ENCODE peak calls at places on chromosome 9, in six cellular contexts. One of them, this sample, is unnamed.

GRCh38 chr9:124818431-124819281 is 34.6 kb upstream of the WDR38 start:
- DNase-seq in EH: peak
- DNase-seq in activated naive CD8-positive, alpha-beta T cell treated with anti-CD3 and anti-CD28 coated beads for 36 hours: peak
- DNase-seq in stimulated activated CD8-positive, alpha-beta memory T cell treated with anti-CD3 and anti-CD28 coated beads, Interleukin-15, amount 100 ng/mL, for 24 hours: no peak
- DNase-seq in fibroblast of pulmonary artery: no peak
- DNase-seq in central memory CD4-positive, alpha-beta T cell: no peak
- DNase-seq in this sample: peak

GRCh38 chr9:68733021-68733405 is 28.0 kb downstream of the PIP5K1B start:
- DNase-seq in EH: no peak
- DNase-seq in activated naive CD8-positive, alpha-beta T cell treated with anti-CD3 and anti-CD28 coated beads for 36 hours: no peak
- DNase-seq in stimulated activated CD8-positive, alpha-beta memory T cell treated with anti-CD3 and anti-CD28 coated beads, Interleukin-15, amount 100 ng/mL, for 24 hours: no peak
- DNase-seq in fibroblast of pulmonary artery: no peak
- DNase-seq in central memory CD4-positive, alpha-beta T cell: no peak
- DNase-seq in this sample: no peak

GRCh38 chr9:112945620-112946208 is 55.0 kb upstream of the SLC46A2 start:
- DNase-seq in EH: no peak
- DNase-seq in activated naive CD8-positive, alpha-beta T cell treated with anti-CD3 and anti-CD28 coated beads for 36 hours: peak
- DNase-seq in stimulated activated CD8-positive, alpha-beta memory T cell treated with anti-CD3 and anti-CD28 coated beads, Interleukin-15, amount 100 ng/mL, for 24 hours: no peak
- DNase-seq in fibroblast of pulmonary artery: no peak
- DNase-seq in central memory CD4-positive, alpha-beta T cell: no peak
- DNase-seq in this sample: no peak

GRCh38 chr9:10371824-10372223 is 241.0 kb downstream of the PTPRD start:
- DNase-seq in EH: no peak
- DNase-seq in activated naive CD8-positive, alpha-beta T cell treated with anti-CD3 and anti-CD28 coated beads for 36 hours: no peak
- DNase-seq in stimulated activated CD8-positive, alpha-beta memory T cell treated with anti-CD3 and anti-CD28 coated beads, Interleukin-15, amount 100 ng/mL, for 24 hours: no peak
- DNase-seq in fibroblast of pulmonary artery: no peak
- DNase-seq in central memory CD4-positive, alpha-beta T cell: no peak
- DNase-seq in this sample: no peak

GRCh38 chr9:116123171-116123570 is 30.4 kb upstream of the PAPPA start:
- DNase-seq in EH: no peak
- DNase-seq in activated naive CD8-positive, alpha-beta T cell treated with anti-CD3 and anti-CD28 coated beads for 36 hours: no peak
- DNase-seq in stimulated activated CD8-positive, alpha-beta memory T cell treated with anti-CD3 and anti-CD28 coated beads, Interleukin-15, amount 100 ng/mL, for 24 hours: no peak
- DNase-seq in fibroblast of pulmonary artery: no peak
- DNase-seq in central memory CD4-positive, alpha-beta T cell: no peak
- DNase-seq in this sample: no peak

GRCh38 chr9:90827181-90827866 is 25.7 kb downstream of the SYK start:
- DNase-seq in EH: no peak
- DNase-seq in activated naive CD8-positive, alpha-beta T cell treated with anti-CD3 and anti-CD28 coated beads for 36 hours: no peak
- DNase-seq in stimulated activated CD8-positive, alpha-beta memory T cell treated with anti-CD3 and anti-CD28 coated beads, Interleukin-15, amount 100 ng/mL, for 24 hours: no peak
- DNase-seq in fibroblast of pulmonary artery: no peak
- DNase-seq in central memory CD4-positive, alpha-beta T cell: no peak
- DNase-seq in this sample: no peak

GRCh38 chr9:121607434-121608248 is 43.8 kb upstream of the DAB2IP start:
- DNase-seq in EH: peak
- DNase-seq in activated naive CD8-positive, alpha-beta T cell treated with anti-CD3 and anti-CD28 coated beads for 36 hours: no peak
- DNase-seq in stimulated activated CD8-positive, alpha-beta memory T cell treated with anti-CD3 and anti-CD28 coated beads, Interleukin-15, amount 100 ng/mL, for 24 hours: no peak
- DNase-seq in fibroblast of pulmonary artery: peak
- DNase-seq in central memory CD4-positive, alpha-beta T cell: no peak
- DNase-seq in this sample: no peak

GRCh38 chr9:120934271-120934670 is 7.7 kb upstream of the TRAF1 start:
- DNase-seq in EH: peak
- DNase-seq in activated naive CD8-positive, alpha-beta T cell treated with anti-CD3 and anti-CD28 coated beads for 36 hours: no peak
- DNase-seq in stimulated activated CD8-positive, alpha-beta memory T cell treated with anti-CD3 and anti-CD28 coated beads, Interleukin-15, amount 100 ng/mL, for 24 hours: no peak
- DNase-seq in fibroblast of pulmonary artery: no peak
- DNase-seq in central memory CD4-positive, alpha-beta T cell: no peak
- DNase-seq in this sample: no peak

GRCh38 chr9:137325791-137326190 is 23.7 kb upstream of the NRARP start:
- DNase-seq in EH: no peak
- DNase-seq in activated naive CD8-positive, alpha-beta T cell treated with anti-CD3 and anti-CD28 coated beads for 36 hours: no peak
- DNase-seq in stimulated activated CD8-positive, alpha-beta memory T cell treated with anti-CD3 and anti-CD28 coated beads, Interleukin-15, amount 100 ng/mL, for 24 hours: no peak
- DNase-seq in fibroblast of pulmonary artery: no peak
- DNase-seq in central memory CD4-positive, alpha-beta T cell: no peak
- DNase-seq in this sample: no peak

GRCh38 chr9:16915126-16915831 is 44.8 kb upstream of the BNC2 start:
- DNase-seq in EH: no peak
- DNase-seq in activated naive CD8-positive, alpha-beta T cell treated with anti-CD3 and anti-CD28 coated beads for 36 hours: no peak
- DNase-seq in stimulated activated CD8-positive, alpha-beta memory T cell treated with anti-CD3 and anti-CD28 coated beads, Interleukin-15, amount 100 ng/mL, for 24 hours: no peak
- DNase-seq in fibroblast of pulmonary artery: no peak
- DNase-seq in central memory CD4-positive, alpha-beta T cell: no peak
- DNase-seq in this sample: no peak

GRCh38 chr9:87179556-87180340 is 232.4 kb upstream of the GAS1 start:
- DNase-seq in EH: peak
- DNase-seq in activated naive CD8-positive, alpha-beta T cell treated with anti-CD3 and anti-CD28 coated beads for 36 hours: no peak
- DNase-seq in stimulated activated CD8-positive, alpha-beta memory T cell treated with anti-CD3 and anti-CD28 coated beads, Interleukin-15, amount 100 ng/mL, for 24 hours: no peak
- DNase-seq in fibroblast of pulmonary artery: no peak
- DNase-seq in central memory CD4-positive, alpha-beta T cell: no peak
- DNase-seq in this sample: no peak

GRCh38 chr9:88494983-88495721 is 39.8 kb upstream of the NXNL2 start:
- DNase-seq in EH: no peak
- DNase-seq in activated naive CD8-positive, alpha-beta T cell treated with anti-CD3 and anti-CD28 coated beads for 36 hours: no peak
- DNase-seq in stimulated activated CD8-positive, alpha-beta memory T cell treated with anti-CD3 and anti-CD28 coated beads, Interleukin-15, amount 100 ng/mL, for 24 hours: no peak
- DNase-seq in fibroblast of pulmonary artery: no peak
- DNase-seq in central memory CD4-positive, alpha-beta T cell: no peak
- DNase-seq in this sample: no peak

GRCh38 chr9:16475996-16476395 is 394.5 kb downstream of the BNC2 start:
- DNase-seq in EH: peak
- DNase-seq in activated naive CD8-positive, alpha-beta T cell treated with anti-CD3 and anti-CD28 coated beads for 36 hours: no peak
- DNase-seq in stimulated activated CD8-positive, alpha-beta memory T cell treated with anti-CD3 and anti-CD28 coated beads, Interleukin-15, amount 100 ng/mL, for 24 hours: no peak
- DNase-seq in fibroblast of pulmonary artery: no peak
- DNase-seq in central memory CD4-positive, alpha-beta T cell: no peak
- DNase-seq in this sample: no peak

GRCh38 chr9:137294091-137294683 is 7.9 kb downstream of the NRARP start:
- DNase-seq in EH: peak
- DNase-seq in activated naive CD8-positive, alpha-beta T cell treated with anti-CD3 and anti-CD28 coated beads for 36 hours: peak
- DNase-seq in stimulated activated CD8-positive, alpha-beta memory T cell treated with anti-CD3 and anti-CD28 coated beads, Interleukin-15, amount 100 ng/mL, for 24 hours: no peak
- DNase-seq in fibroblast of pulmonary artery: peak
- DNase-seq in central memory CD4-positive, alpha-beta T cell: no peak
- DNase-seq in this sample: peak

GRCh38 chr9:106859957-106860715 is 2.8 kb upstream of the ZNF462 start:
- DNase-seq in EH: peak
- DNase-seq in activated naive CD8-positive, alpha-beta T cell treated with anti-CD3 and anti-CD28 coated beads for 36 hours: no peak
- DNase-seq in stimulated activated CD8-positive, alpha-beta memory T cell treated with anti-CD3 and anti-CD28 coated beads, Interleukin-15, amount 100 ng/mL, for 24 hours: no peak
- DNase-seq in fibroblast of pulmonary artery: peak
- DNase-seq in central memory CD4-positive, alpha-beta T cell: no peak
- DNase-seq in this sample: no peak

GRCh38 chr9:114583776-114584175 is 3.8 kb upstream of the ATP6V1G1 start:
- DNase-seq in EH: no peak
- DNase-seq in activated naive CD8-positive, alpha-beta T cell treated with anti-CD3 and anti-CD28 coated beads for 36 hours: no peak
- DNase-seq in stimulated activated CD8-positive, alpha-beta memory T cell treated with anti-CD3 and anti-CD28 coated beads, Interleukin-15, amount 100 ng/mL, for 24 hours: no peak
- DNase-seq in fibroblast of pulmonary artery: no peak
- DNase-seq in central memory CD4-positive, alpha-beta T cell: no peak
- DNase-seq in this sample: no peak

GRCh38 chr9:127177221-127177620 is 54.8 kb upstream of the ANGPTL2 start:
- DNase-seq in EH: no peak
- DNase-seq in activated naive CD8-positive, alpha-beta T cell treated with anti-CD3 and anti-CD28 coated beads for 36 hours: no peak
- DNase-seq in stimulated activated CD8-positive, alpha-beta memory T cell treated with anti-CD3 and anti-CD28 coated beads, Interleukin-15, amount 100 ng/mL, for 24 hours: no peak
- DNase-seq in fibroblast of pulmonary artery: no peak
- DNase-seq in central memory CD4-positive, alpha-beta T cell: no peak
- DNase-seq in this sample: no peak

GRCh38 chr9:88586452-88586851 is 51.5 kb downstream of the NXNL2 start:
- DNase-seq in EH: peak
- DNase-seq in activated naive CD8-positive, alpha-beta T cell treated with anti-CD3 and anti-CD28 coated beads for 36 hours: no peak
- DNase-seq in stimulated activated CD8-positive, alpha-beta memory T cell treated with anti-CD3 and anti-CD28 coated beads, Interleukin-15, amount 100 ng/mL, for 24 hours: no peak
- DNase-seq in fibroblast of pulmonary artery: no peak
- DNase-seq in central memory CD4-positive, alpha-beta T cell: no peak
- DNase-seq in this sample: no peak

GRCh38 chr9:111034146-111034545 is 4.1 kb downstream of the LPAR1 start:
- DNase-seq in EH: peak
- DNase-seq in activated naive CD8-positive, alpha-beta T cell treated with anti-CD3 and anti-CD28 coated beads for 36 hours: no peak
- DNase-seq in stimulated activated CD8-positive, alpha-beta memory T cell treated with anti-CD3 and anti-CD28 coated beads, Interleukin-15, amount 100 ng/mL, for 24 hours: no peak
- DNase-seq in fibroblast of pulmonary artery: no peak
- DNase-seq in central memory CD4-positive, alpha-beta T cell: no peak
- DNase-seq in this sample: no peak

GRCh38 chr9:110217656-110218099 is 9.7 kb upstream of the C9orf152 start:
- DNase-seq in EH: peak
- DNase-seq in activated naive CD8-positive, alpha-beta T cell treated with anti-CD3 and anti-CD28 coated beads for 36 hours: no peak
- DNase-seq in stimulated activated CD8-positive, alpha-beta memory T cell treated with anti-CD3 and anti-CD28 coated beads, Interleukin-15, amount 100 ng/mL, for 24 hours: no peak
- DNase-seq in fibroblast of pulmonary artery: peak
- DNase-seq in central memory CD4-positive, alpha-beta T cell: peak
- DNase-seq in this sample: no peak

GRCh38 chr9:116605904-116606341 is 81.2 kb upstream of the TRIM32 start:
- DNase-seq in EH: no peak
- DNase-seq in activated naive CD8-positive, alpha-beta T cell treated with anti-CD3 and anti-CD28 coated beads for 36 hours: no peak
- DNase-seq in stimulated activated CD8-positive, alpha-beta memory T cell treated with anti-CD3 and anti-CD28 coated beads, Interleukin-15, amount 100 ng/mL, for 24 hours: no peak
- DNase-seq in fibroblast of pulmonary artery: peak
- DNase-seq in central memory CD4-positive, alpha-beta T cell: no peak
- DNase-seq in this sample: no peak

GRCh38 chr9:135515541-135515951 is 5.7 kb upstream of the LCN1 start:
- DNase-seq in EH: no peak
- DNase-seq in activated naive CD8-positive, alpha-beta T cell treated with anti-CD3 and anti-CD28 coated beads for 36 hours: no peak
- DNase-seq in stimulated activated CD8-positive, alpha-beta memory T cell treated with anti-CD3 and anti-CD28 coated beads, Interleukin-15, amount 100 ng/mL, for 24 hours: no peak
- DNase-seq in fibroblast of pulmonary artery: no peak
- DNase-seq in central memory CD4-positive, alpha-beta T cell: no peak
- DNase-seq in this sample: no peak

GRCh38 chr9:78835928-78836450 is 539.1 kb downstream of the PSAT1 start:
- DNase-seq in EH: no peak
- DNase-seq in activated naive CD8-positive, alpha-beta T cell treated with anti-CD3 and anti-CD28 coated beads for 36 hours: no peak
- DNase-seq in stimulated activated CD8-positive, alpha-beta memory T cell treated with anti-CD3 and anti-CD28 coated beads, Interleukin-15, amount 100 ng/mL, for 24 hours: no peak
- DNase-seq in fibroblast of pulmonary artery: no peak
- DNase-seq in central memory CD4-positive, alpha-beta T cell: no peak
- DNase-seq in this sample: no peak

GRCh38 chr9:124137009-124137943 is 120.5 kb upstream of the NEK6 start:
- DNase-seq in EH: no peak
- DNase-seq in activated naive CD8-positive, alpha-beta T cell treated with anti-CD3 and anti-CD28 coated beads for 36 hours: no peak
- DNase-seq in stimulated activated CD8-positive, alpha-beta memory T cell treated with anti-CD3 and anti-CD28 coated beads, Interleukin-15, amount 100 ng/mL, for 24 hours: no peak
- DNase-seq in fibroblast of pulmonary artery: peak
- DNase-seq in central memory CD4-positive, alpha-beta T cell: no peak
- DNase-seq in this sample: no peak

GRCh38 chr9:79694676-79695400 is 123.1 kb downstream of the TLE4 start:
- DNase-seq in EH: peak
- DNase-seq in activated naive CD8-positive, alpha-beta T cell treated with anti-CD3 and anti-CD28 coated beads for 36 hours: no peak
- DNase-seq in stimulated activated CD8-positive, alpha-beta memory T cell treated with anti-CD3 and anti-CD28 coated beads, Interleukin-15, amount 100 ng/mL, for 24 hours: no peak
- DNase-seq in fibroblast of pulmonary artery: peak
- DNase-seq in central memory CD4-positive, alpha-beta T cell: no peak
- DNase-seq in this sample: no peak

This sample was measured in CD4-positive, CD25-positive, alpha-beta regulatory T cell.